ENCODE peak calls at places on chromosomes 2 and 18, in four cellular contexts. Z is mucosa of descending colon, V is IMR-90, J is AG10803. G is an unnamed sample.

GRCh38 chr2:218567797-218568189 is 358 bp downstream of the USP37 start:
- DNase-seq in Z (no peak), V (no peak), J (no peak), G (no peak)

GRCh38 chr2:2664989-2665833 is 334.1 kb upstream of the MYT1L start:
- DNase-seq in Z (no peak), V (peak), J (peak), G (no peak)

GRCh38 chr2:121386707-121387106 is 101.7 kb upstream of the TFCP2L1 start:
- DNase-seq in Z (no peak), V (peak), J (peak), G (no peak)

GRCh38 chr2:8684421-8684884 is 2.6 kb downstream of the ID2 start:
- DNase-seq in Z (no peak), V (peak), J (peak), G (no peak)

GRCh38 chr18:48939368-48940097 is 11.2 kb downstream of the SMAD7 start:
- DNase-seq in Z (no peak), V (no peak), J (peak), G (no peak)

GRCh38 chr2:49332415-49332814 is 178.1 kb upstream of the FSHR start:
- DNase-seq in Z (no peak), V (no peak), J (no peak), G (no peak)

GRCh38 chr2:85769236-85769986 is 15.6 kb downstream of the ATOH8 start:
- DNase-seq in Z (no peak), V (no peak), J (no peak), G (no peak)

GRCh38 chr2:49271060-49271665 is 116.8 kb upstream of the FSHR start:
- DNase-seq in Z (no peak), V (no peak), J (no peak), G (no peak)

GRCh38 chr2:5923957-5924945 is 232.1 kb downstream of the SOX11 start:
- DNase-seq in Z (no peak), V (no peak), J (no peak), G (no peak)

GRCh38 chr2:126831234-126832005 is 67.3 kb upstream of the TEX51 start:
- DNase-seq in Z (no peak), V (peak), J (no peak), G (no peak)

GRCh38 chr2:231685349-231686191 is 22.8 kb upstream of the PTMA start:
- DNase-seq in Z (no peak), V (no peak), J (no peak), G (no peak)

GRCh38 chr2:42859801-42860200 is 67.4 kb upstream of the HAAO start:
- DNase-seq in Z (no peak), V (no peak), J (peak), G (no peak)

GRCh38 chr2:158907926-158908462 is 60.4 kb upstream of the TANC1 start:
- DNase-seq in Z (no peak), V (no peak), J (no peak), G (no peak)

GRCh38 chr2:34012728-34013302 is 413.7 kb upstream of the FAM98A start:
- DNase-seq in Z (peak), V (peak), J (no peak), G (peak)
- TF ChIP-seq CTCF in Z (peak), V (peak), J (peak), G (peak)

GRCh38 chr2:40034801-40035200 is 255.7 kb upstream of the THUMPD2 start:
- DNase-seq in Z (no peak), V (peak), J (peak), G (no peak)
- H3K4me3 ChIP-seq in Z (no peak), V (no peak), J (no peak), G (no peak)

GRCh38 chr18:11043694-11044093 is 105.7 kb downstream of the PIEZO2 start:
- DNase-seq in Z (no peak), V (no peak), J (no peak), G (no peak)
- TF ChIP-seq CTCF in Z (no peak), V (no peak), J (no peak), G (no peak)

GRCh38 chr2:288002-288742 is at the start of gene ALKAL2:
- DNase-seq in Z (no peak), V (no peak), J (no peak), G (no peak)
- H3K4me3 ChIP-seq in Z (no peak), V (peak), J (no peak), G (no peak)

GRCh38 chr2:213806125-213806726 is 522.0 kb downstream of the SPAG16 start:
- DNase-seq in Z (no peak), V (peak), J (peak), G (no peak)
- TF ChIP-seq CTCF in Z (no peak), V (peak), J (peak), G (no peak)

GRCh38 chr2:233061007-233061590 is 957 bp downstream of the INPP5D start:
- DNase-seq in Z (no peak), V (no peak), J (no peak), G (no peak)
- H3K4me3 ChIP-seq in Z (no peak), V (no peak), J (no peak), G (no peak)

DNA sequence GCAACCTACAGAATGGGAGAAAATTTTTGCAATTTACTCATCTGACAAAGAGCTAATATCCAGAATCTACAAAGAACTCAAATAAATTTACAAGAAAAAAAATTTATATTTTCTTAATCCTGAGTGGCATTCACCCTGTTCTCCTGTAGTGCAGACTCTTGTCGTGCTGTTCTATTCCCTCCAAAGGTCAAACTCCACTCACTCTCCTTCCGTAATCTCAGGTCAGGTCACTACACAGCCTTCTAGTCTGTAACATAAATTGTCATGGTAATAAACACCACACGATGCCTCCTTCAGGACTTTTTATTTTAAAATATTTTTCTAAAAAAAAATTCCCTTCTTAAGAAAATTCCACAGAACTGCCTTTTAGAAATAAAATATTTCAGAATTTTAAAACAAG is 417.9 kb upstream of the GCFC2 start:
- DNase-seq in Z (peak), V (no peak), J (no peak), G (no peak)
- TF ChIP-seq CTCF in Z (no peak), V (no peak), J (no peak), G (no peak)

GRCh38 chr2:97663626-97663961 is 250 bp downstream of the ACTR1B start:
- DNase-seq in Z (no peak), V (no peak), J (no peak), G (no peak)

GRCh38 chr2:97660775-97661417 is 2.9 kb downstream of the ACTR1B start:
- DNase-seq in Z (no peak), V (peak), J (no peak), G (no peak)

GRCh38 chr2:97661927-97662326 is 1.9 kb downstream of the ACTR1B start:
- DNase-seq in Z (no peak), V (no peak), J (no peak), G (no peak)

GRCh38 chr2:97662895-97663625 is 784 bp downstream of the ACTR1B start:
- DNase-seq in Z (peak), V (peak), J (peak), G (peak)

GRCh38 chr2:97662386-97662894 is 1.4 kb downstream of the ACTR1B start:
- DNase-seq in Z (no peak), V (no peak), J (no peak), G (no peak)
- H3K4me3 ChIP-seq in Z (no peak), V (peak), J (peak), G (peak)

GRCh38 chr2:219881851-219882250 is 254.4 kb downstream of the SLC4A3 start:
- DNase-seq in Z (no peak), V (no peak), J (no peak), G (no peak)

GRCh38 chr2:219887870-219888269 is 260.4 kb downstream of the SLC4A3 start:
- DNase-seq in Z (no peak), V (no peak), J (no peak), G (no peak)

DNA sequence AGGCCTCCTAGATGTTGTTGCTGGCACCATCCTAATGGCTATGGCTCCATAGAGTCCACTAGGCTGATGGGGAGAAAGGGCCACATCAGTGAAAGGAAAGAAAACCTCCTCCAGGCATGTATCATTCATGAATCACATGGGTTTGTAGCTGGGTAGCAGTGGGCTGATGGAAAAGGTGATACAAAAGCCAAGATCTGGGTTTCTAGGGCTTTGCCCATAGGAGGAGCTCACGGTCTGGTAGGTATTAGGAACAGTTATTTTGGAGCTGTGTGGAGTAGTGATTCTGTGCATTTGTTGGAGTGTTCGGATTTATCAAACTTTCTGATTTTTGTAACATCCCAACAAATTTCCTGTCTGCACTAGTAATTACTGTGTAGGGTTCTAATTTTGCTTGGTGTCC is 259.2 kb downstream of the SLC4A3 start:
- DNase-seq in Z (no peak), V (peak), J (no peak), G (no peak)
- TF ChIP-seq CTCF in Z (no peak), V (peak), J (peak), G (peak)